ENCODE peak calls at places on chromosome 2, in seven cellular contexts. One of them, this sample, is unnamed.

GRCh38 chr2:157837851-157838441 is 38.2 kb downstream of the ACVR1 start:
- DNase-seq in activated CD4-positive, alpha-beta T cell treated with anti-CD3 and anti-CD28 coated beads, Interleukin-2, amount 50 U/mL, for 24 hours: no peak
- DNase-seq in H9: no peak
- DNase-seq in LoVo: no peak
- DNase-seq in brain microvascular endothelial cell: no peak
- DNase-seq in EL: peak; percentile 28
- DNase-seq in ascending aorta: no peak
- DNase-seq in this sample: peak; percentile 41

GRCh38 chr2:152598975-152599724 is 118.1 kb downstream of the PRPF40A start:
- DNase-seq in activated CD4-positive, alpha-beta T cell treated with anti-CD3 and anti-CD28 coated beads, Interleukin-2, amount 50 U/mL, for 24 hours: no peak
- DNase-seq in H9: no peak
- DNase-seq in LoVo: no peak
- DNase-seq in brain microvascular endothelial cell: no peak
- DNase-seq in EL: peak; percentile 50
- DNase-seq in ascending aorta: no peak
- DNase-seq in this sample: no peak

GRCh38 chr2:224570328-224570993 is 14.7 kb downstream of the CUL3 start:
- DNase-seq in activated CD4-positive, alpha-beta T cell treated with anti-CD3 and anti-CD28 coated beads, Interleukin-2, amount 50 U/mL, for 24 hours: no peak
- DNase-seq in H9: no peak
- DNase-seq in LoVo: no peak
- DNase-seq in brain microvascular endothelial cell: no peak
- DNase-seq in EL: no peak
- DNase-seq in ascending aorta: no peak
- DNase-seq in this sample: peak; percentile 12

GRCh38 chr2:88627856-88628568 is 748 bp upstream of the EIF2AK3 start:
- DNase-seq in activated CD4-positive, alpha-beta T cell treated with anti-CD3 and anti-CD28 coated beads, Interleukin-2, amount 50 U/mL, for 24 hours: peak; percentile 57
- DNase-seq in H9: peak; percentile 92
- DNase-seq in LoVo: peak; percentile 84
- DNase-seq in brain microvascular endothelial cell: peak; percentile 96
- DNase-seq in EL: peak; percentile 96
- DNase-seq in ascending aorta: peak; percentile 94
- DNase-seq in this sample: peak; percentile 91

GRCh38 chr2:100601661-100602060 is 38.9 kb downstream of the PDCL3 start:
- DNase-seq in activated CD4-positive, alpha-beta T cell treated with anti-CD3 and anti-CD28 coated beads, Interleukin-2, amount 50 U/mL, for 24 hours: no peak
- DNase-seq in H9: no peak
- DNase-seq in LoVo: no peak
- DNase-seq in brain microvascular endothelial cell: no peak
- DNase-seq in EL: no peak
- DNase-seq in ascending aorta: no peak
- DNase-seq in this sample: no peak

GRCh38 chr2:41869542-41870256 is 178.1 kb upstream of the PKDCC start:
- DNase-seq in activated CD4-positive, alpha-beta T cell treated with anti-CD3 and anti-CD28 coated beads, Interleukin-2, amount 50 U/mL, for 24 hours: peak; percentile 52
- DNase-seq in H9: peak; percentile 80
- DNase-seq in LoVo: peak; percentile 61
- DNase-seq in brain microvascular endothelial cell: peak; percentile 51
- DNase-seq in EL: peak; percentile 64
- DNase-seq in ascending aorta: no peak
- DNase-seq in this sample: peak; percentile 53

GRCh38 chr2:30684546-30684945 is 122.7 kb downstream of the CAPN13 start:
- DNase-seq in activated CD4-positive, alpha-beta T cell treated with anti-CD3 and anti-CD28 coated beads, Interleukin-2, amount 50 U/mL, for 24 hours: no peak
- DNase-seq in H9: no peak
- DNase-seq in LoVo: no peak
- DNase-seq in brain microvascular endothelial cell: no peak
- DNase-seq in EL: no peak
- DNase-seq in ascending aorta: no peak
- DNase-seq in this sample: no peak

GRCh38 chr2:70639841-70640448 is 86.3 kb upstream of the TGFA start:
- DNase-seq in activated CD4-positive, alpha-beta T cell treated with anti-CD3 and anti-CD28 coated beads, Interleukin-2, amount 50 U/mL, for 24 hours: no peak
- DNase-seq in H9: peak; percentile 4
- DNase-seq in LoVo: no peak
- DNase-seq in brain microvascular endothelial cell: no peak
- DNase-seq in EL: no peak
- DNase-seq in ascending aorta: no peak
- DNase-seq in this sample: no peak

GRCh38 chr2:239603411-239604356 is 202.9 kb upstream of the HDAC4 start:
- DNase-seq in activated CD4-positive, alpha-beta T cell treated with anti-CD3 and anti-CD28 coated beads, Interleukin-2, amount 50 U/mL, for 24 hours: no peak
- DNase-seq in H9: no peak
- DNase-seq in LoVo: no peak
- DNase-seq in brain microvascular endothelial cell: no peak
- DNase-seq in EL: no peak
- DNase-seq in ascending aorta: no peak
- DNase-seq in this sample: no peak

GRCh38 chr2:71798266-71799012 is 345.1 kb downstream of the DYSF start:
- DNase-seq in activated CD4-positive, alpha-beta T cell treated with anti-CD3 and anti-CD28 coated beads, Interleukin-2, amount 50 U/mL, for 24 hours: no peak
- DNase-seq in H9: peak; percentile 86
- DNase-seq in LoVo: peak; percentile 30
- DNase-seq in brain microvascular endothelial cell: peak; percentile 9
- DNase-seq in EL: peak; percentile 35
- DNase-seq in ascending aorta: no peak
- DNase-seq in this sample: peak; percentile 35

GRCh38 chr2:127404466-127405251 is 13.6 kb upstream of the PROC start:
- DNase-seq in activated CD4-positive, alpha-beta T cell treated with anti-CD3 and anti-CD28 coated beads, Interleukin-2, amount 50 U/mL, for 24 hours: no peak
- DNase-seq in H9: no peak
- DNase-seq in LoVo: no peak
- DNase-seq in brain microvascular endothelial cell: no peak
- DNase-seq in EL: no peak
- DNase-seq in ascending aorta: no peak
- DNase-seq in this sample: no peak